ENCODE peak calls at places on chromosomes 6 and 20, in nine cellular contexts. One of them, this sample, is unnamed.

GRCh38 chr6:105431226-105431625 is 28.3 kb upstream of the PREP start:
- DNase-seq in stimulated activated naive CD4-positive, alpha-beta T cell: no peak
- DNase-seq in foreskin fibroblast: peak
- DNase-seq in hypothalamus: no peak
- DNase-seq in ovary: no peak
- DNase-seq in dorsolateral prefrontal cortex: no peak
- DNase-seq in sciatic nerve: no peak
- DNase-seq in tibial artery: no peak
- DNase-seq in nephron progenitor cell: no peak
- DNase-seq in this sample: no peak

GRCh38 chr6:89239338-89239737 is 22.2 kb upstream of the GABRR1 start:
- DNase-seq in tibial artery: no peak
- DNase-seq in hypothalamus: no peak
- DNase-seq in dorsolateral prefrontal cortex: no peak
- DNase-seq in foreskin fibroblast: no peak
- DNase-seq in nephron progenitor cell: no peak
- DNase-seq in stimulated activated naive CD4-positive, alpha-beta T cell: no peak
- DNase-seq in sciatic nerve: no peak
- DNase-seq in ovary: no peak
- DNase-seq in this sample: no peak

GRCh38 chr20:3239026-3239866 is at the start of gene SLC4A11:
- DNase-seq in dorsolateral prefrontal cortex: no peak
- DNase-seq in foreskin fibroblast: peak
- DNase-seq in tibial artery: peak
- DNase-seq in nephron progenitor cell: peak
- DNase-seq in stimulated activated naive CD4-positive, alpha-beta T cell: peak
- DNase-seq in ovary: no peak
- DNase-seq in hypothalamus: no peak
- DNase-seq in sciatic nerve: no peak
- DNase-seq in this sample: peak

GRCh38 chr6:21767891-21768659 is 174.5 kb downstream of the SOX4 start:
- DNase-seq in foreskin fibroblast: peak
- DNase-seq in hypothalamus: no peak
- DNase-seq in sciatic nerve: no peak
- DNase-seq in dorsolateral prefrontal cortex: no peak
- DNase-seq in stimulated activated naive CD4-positive, alpha-beta T cell: no peak
- DNase-seq in ovary: no peak
- DNase-seq in nephron progenitor cell: no peak
- DNase-seq in tibial artery: no peak
- DNase-seq in this sample: no peak

GRCh38 chr20:37276494-37277252 is 12.8 kb upstream of the MANBAL start:
- DNase-seq in sciatic nerve: peak
- DNase-seq in tibial artery: peak
- DNase-seq in stimulated activated naive CD4-positive, alpha-beta T cell: no peak
- DNase-seq in foreskin fibroblast: peak
- DNase-seq in hypothalamus: no peak
- DNase-seq in dorsolateral prefrontal cortex: peak
- DNase-seq in nephron progenitor cell: no peak
- DNase-seq in ovary: peak
- DNase-seq in this sample: no peak

GRCh38 chr20:47792021-47792618 is 6.8 kb upstream of the SULF2 start:
- DNase-seq in foreskin fibroblast: peak
- DNase-seq in dorsolateral prefrontal cortex: no peak
- DNase-seq in tibial artery: peak
- DNase-seq in stimulated activated naive CD4-positive, alpha-beta T cell: no peak
- DNase-seq in hypothalamus: peak
- DNase-seq in ovary: peak
- DNase-seq in nephron progenitor cell: no peak
- DNase-seq in sciatic nerve: peak
- DNase-seq in this sample: no peak

GRCh38 chr6:39088331-39088730 is 26.7 kb downstream of the SAYSD1 start:
- DNase-seq in foreskin fibroblast: peak
- DNase-seq in hypothalamus: no peak
- DNase-seq in tibial artery: peak
- DNase-seq in sciatic nerve: no peak
- DNase-seq in stimulated activated naive CD4-positive, alpha-beta T cell: no peak
- DNase-seq in nephron progenitor cell: peak
- DNase-seq in ovary: no peak
- DNase-seq in dorsolateral prefrontal cortex: no peak
- DNase-seq in this sample: no peak

GRCh38 chr6:134169881-134170486 is 117.6 kb upstream of the SLC2A12 start:
- DNase-seq in dorsolateral prefrontal cortex: no peak
- DNase-seq in tibial artery: no peak
- DNase-seq in nephron progenitor cell: no peak
- DNase-seq in sciatic nerve: no peak
- DNase-seq in stimulated activated naive CD4-positive, alpha-beta T cell: no peak
- DNase-seq in ovary: peak
- DNase-seq in hypothalamus: no peak
- DNase-seq in foreskin fibroblast: peak
- DNase-seq in this sample: no peak

GRCh38 chr6:128000363-128000762 is 99.5 kb upstream of the THEMIS start:
- DNase-seq in stimulated activated naive CD4-positive, alpha-beta T cell: no peak
- DNase-seq in sciatic nerve: no peak
- DNase-seq in nephron progenitor cell: no peak
- DNase-seq in tibial artery: no peak
- DNase-seq in ovary: no peak
- DNase-seq in dorsolateral prefrontal cortex: no peak
- DNase-seq in foreskin fibroblast: no peak
- DNase-seq in hypothalamus: no peak
- DNase-seq in this sample: no peak

GRCh38 chr6:54805077-54805476 is 41.5 kb upstream of the FAM83B start:
- DNase-seq in hypothalamus: no peak
- DNase-seq in foreskin fibroblast: peak
- DNase-seq in stimulated activated naive CD4-positive, alpha-beta T cell: no peak
- DNase-seq in dorsolateral prefrontal cortex: no peak
- DNase-seq in tibial artery: no peak
- DNase-seq in sciatic nerve: no peak
- DNase-seq in ovary: no peak
- DNase-seq in nephron progenitor cell: no peak
- DNase-seq in this sample: no peak

GRCh38 chr6:111872521-111873177 is 603 bp downstream of the FYN start:
- DNase-seq in hypothalamus: peak
- DNase-seq in dorsolateral prefrontal cortex: no peak
- DNase-seq in tibial artery: peak
- DNase-seq in stimulated activated naive CD4-positive, alpha-beta T cell: peak
- DNase-seq in foreskin fibroblast: peak
- DNase-seq in nephron progenitor cell: peak
- DNase-seq in ovary: peak
- DNase-seq in sciatic nerve: peak
- DNase-seq in this sample: peak

GRCh38 chr6:29483186-29483585 is 4.6 kb downstream of the MAS1L start:
- DNase-seq in sciatic nerve: no peak
- DNase-seq in tibial artery: no peak
- DNase-seq in dorsolateral prefrontal cortex: no peak
- DNase-seq in stimulated activated naive CD4-positive, alpha-beta T cell: no peak
- DNase-seq in nephron progenitor cell: no peak
- DNase-seq in hypothalamus: no peak
- DNase-seq in ovary: no peak
- DNase-seq in foreskin fibroblast: no peak
- DNase-seq in this sample: no peak

GRCh38 chr6:168625602-168626001 is 184.6 kb downstream of the SMOC2 start:
- DNase-seq in dorsolateral prefrontal cortex: no peak
- DNase-seq in hypothalamus: no peak
- DNase-seq in tibial artery: no peak
- DNase-seq in nephron progenitor cell: peak
- DNase-seq in sciatic nerve: no peak
- DNase-seq in foreskin fibroblast: no peak
- DNase-seq in stimulated activated naive CD4-positive, alpha-beta T cell: no peak
- DNase-seq in ovary: no peak
- DNase-seq in this sample: no peak

GRCh38 chr20:61922936-61923335 is 142.7 kb downstream of the TAF4 start:
- DNase-seq in foreskin fibroblast: no peak
- DNase-seq in stimulated activated naive CD4-positive, alpha-beta T cell: no peak
- DNase-seq in hypothalamus: no peak
- DNase-seq in sciatic nerve: no peak
- DNase-seq in ovary: no peak
- DNase-seq in nephron progenitor cell: no peak
- DNase-seq in dorsolateral prefrontal cortex: no peak
- DNase-seq in tibial artery: no peak
- DNase-seq in this sample: no peak

GRCh38 chr6:138695193-138695592 is 78.4 kb upstream of the CCDC28A start:
- DNase-seq in ovary: no peak
- DNase-seq in nephron progenitor cell: no peak
- DNase-seq in foreskin fibroblast: peak
- DNase-seq in hypothalamus: no peak
- DNase-seq in dorsolateral prefrontal cortex: no peak
- DNase-seq in tibial artery: no peak
- DNase-seq in sciatic nerve: no peak
- DNase-seq in stimulated activated naive CD4-positive, alpha-beta T cell: no peak
- DNase-seq in this sample: no peak

GRCh38 chr20:17652411-17652810 is 29.6 kb downstream of the RRBP1 start:
- DNase-seq in stimulated activated naive CD4-positive, alpha-beta T cell: no peak
- DNase-seq in tibial artery: peak
- DNase-seq in sciatic nerve: peak
- DNase-seq in dorsolateral prefrontal cortex: no peak
- DNase-seq in nephron progenitor cell: no peak
- DNase-seq in foreskin fibroblast: no peak
- DNase-seq in hypothalamus: no peak
- DNase-seq in ovary: peak
- DNase-seq in this sample: peak

GRCh38 chr6:85484941-85485340 is 35.1 kb downstream of the NT5E start:
- DNase-seq in ovary: no peak
- DNase-seq in hypothalamus: no peak
- DNase-seq in sciatic nerve: no peak
- DNase-seq in stimulated activated naive CD4-positive, alpha-beta T cell: no peak
- DNase-seq in tibial artery: no peak
- DNase-seq in nephron progenitor cell: no peak
- DNase-seq in foreskin fibroblast: no peak
- DNase-seq in dorsolateral prefrontal cortex: no peak
- DNase-seq in this sample: no peak

GRCh38 chr6:30890646-30891449 is 6.5 kb downstream of the DDR1 start:
- DNase-seq in hypothalamus: no peak
- DNase-seq in foreskin fibroblast: no peak
- DNase-seq in nephron progenitor cell: no peak
- DNase-seq in ovary: no peak
- DNase-seq in dorsolateral prefrontal cortex: no peak
- DNase-seq in tibial artery: no peak
- DNase-seq in stimulated activated naive CD4-positive, alpha-beta T cell: no peak
- DNase-seq in sciatic nerve: peak
- DNase-seq in this sample: peak

GRCh38 chr20:46803446-46804020 is 91.1 kb upstream of the EYA2 start:
- DNase-seq in sciatic nerve: no peak
- DNase-seq in dorsolateral prefrontal cortex: no peak
- DNase-seq in foreskin fibroblast: no peak
- DNase-seq in hypothalamus: no peak
- DNase-seq in stimulated activated naive CD4-positive, alpha-beta T cell: no peak
- DNase-seq in nephron progenitor cell: no peak
- DNase-seq in ovary: no peak
- DNase-seq in tibial artery: peak
- DNase-seq in this sample: peak

GRCh38 chr6:161056451-161056850 is 64.9 kb downstream of the MAP3K4 start:
- DNase-seq in stimulated activated naive CD4-positive, alpha-beta T cell: no peak
- DNase-seq in ovary: no peak
- DNase-seq in nephron progenitor cell: no peak
- DNase-seq in dorsolateral prefrontal cortex: no peak
- DNase-seq in hypothalamus: no peak
- DNase-seq in sciatic nerve: no peak
- DNase-seq in foreskin fibroblast: no peak
- DNase-seq in tibial artery: no peak
- DNase-seq in this sample: no peak

GRCh38 chr6:32432050-32432450 is 7.6 kb upstream of the HLA-DRA start:
- DNase-seq in hypothalamus: no peak
- DNase-seq in dorsolateral prefrontal cortex: no peak
- DNase-seq in foreskin fibroblast: peak
- DNase-seq in nephron progenitor cell: no peak
- DNase-seq in stimulated activated naive CD4-positive, alpha-beta T cell: no peak
- DNase-seq in tibial artery: no peak
- DNase-seq in sciatic nerve: no peak
- DNase-seq in ovary: no peak
- DNase-seq in this sample: no peak

GRCh38 chr20:24614341-24614740 is 144.9 kb downstream of the SYNDIG1 start:
- DNase-seq in ovary: no peak
- DNase-seq in tibial artery: no peak
- DNase-seq in stimulated activated naive CD4-positive, alpha-beta T cell: no peak
- DNase-seq in sciatic nerve: no peak
- DNase-seq in nephron progenitor cell: no peak
- DNase-seq in foreskin fibroblast: no peak
- DNase-seq in dorsolateral prefrontal cortex: no peak
- DNase-seq in hypothalamus: no peak
- DNase-seq in this sample: no peak

GRCh38 chr6:5894357-5894756 is 112.4 kb downstream of the NRN1 start:
- DNase-seq in hypothalamus: no peak
- DNase-seq in foreskin fibroblast: no peak
- DNase-seq in dorsolateral prefrontal cortex: no peak
- DNase-seq in nephron progenitor cell: no peak
- DNase-seq in tibial artery: no peak
- DNase-seq in stimulated activated naive CD4-positive, alpha-beta T cell: no peak
- DNase-seq in sciatic nerve: no peak
- DNase-seq in ovary: no peak
- DNase-seq in this sample: no peak

GRCh38 chr6:136524936-136525413 is 25.2 kb downstream of the MAP7 start:
- DNase-seq in tibial artery: no peak
- DNase-seq in dorsolateral prefrontal cortex: peak
- DNase-seq in stimulated activated naive CD4-positive, alpha-beta T cell: no peak
- DNase-seq in foreskin fibroblast: no peak
- DNase-seq in sciatic nerve: no peak
- DNase-seq in nephron progenitor cell: no peak
- DNase-seq in ovary: no peak
- DNase-seq in hypothalamus: no peak
- DNase-seq in this sample: no peak

GRCh38 chr20:36760647-36761046 is 12.9 kb downstream of the DSN1 start:
- DNase-seq in ovary: no peak
- DNase-seq in hypothalamus: no peak
- DNase-seq in foreskin fibroblast: peak
- DNase-seq in nephron progenitor cell: no peak
- DNase-seq in sciatic nerve: no peak
- DNase-seq in dorsolateral prefrontal cortex: no peak
- DNase-seq in stimulated activated naive CD4-positive, alpha-beta T cell: no peak
- DNase-seq in tibial artery: no peak
- DNase-seq in this sample: no peak

GRCh38 chr6:46909371-46909770 is 12.4 kb downstream of the ADGRF5 start:
- DNase-seq in dorsolateral prefrontal cortex: no peak
- DNase-seq in tibial artery: no peak
- DNase-seq in hypothalamus: no peak
- DNase-seq in nephron progenitor cell: no peak
- DNase-seq in stimulated activated naive CD4-positive, alpha-beta T cell: no peak
- DNase-seq in ovary: no peak
- DNase-seq in foreskin fibroblast: no peak
- DNase-seq in sciatic nerve: no peak
- DNase-seq in this sample: no peak

GRCh38 chr20:48787861-48788375 is 39.9 kb downstream of the PREX1 start:
- DNase-seq in nephron progenitor cell: no peak
- DNase-seq in dorsolateral prefrontal cortex: no peak
- DNase-seq in ovary: no peak
- DNase-seq in stimulated activated naive CD4-positive, alpha-beta T cell: no peak
- DNase-seq in hypothalamus: no peak
- DNase-seq in tibial artery: no peak
- DNase-seq in foreskin fibroblast: peak
- DNase-seq in sciatic nerve: no peak
- DNase-seq in this sample: no peak

GRCh38 chr6:46265373-46265772 is 94.6 kb upstream of the ENPP5 start:
- DNase-seq in sciatic nerve: no peak
- DNase-seq in nephron progenitor cell: no peak
- DNase-seq in ovary: no peak
- DNase-seq in stimulated activated naive CD4-positive, alpha-beta T cell: no peak
- DNase-seq in hypothalamus: no peak
- DNase-seq in tibial artery: no peak
- DNase-seq in foreskin fibroblast: no peak
- DNase-seq in dorsolateral prefrontal cortex: no peak
- DNase-seq in this sample: no peak

GRCh38 chr6:119313937-119314893 is 35.3 kb downstream of the MAN1A1 start:
- DNase-seq in nephron progenitor cell: no peak
- DNase-seq in sciatic nerve: no peak
- DNase-seq in ovary: no peak
- DNase-seq in stimulated activated naive CD4-positive, alpha-beta T cell: no peak
- DNase-seq in foreskin fibroblast: no peak
- DNase-seq in dorsolateral prefrontal cortex: no peak
- DNase-seq in tibial artery: no peak
- DNase-seq in hypothalamus: no peak
- DNase-seq in this sample: no peak

GRCh38 chr6:122696079-122696478 is 83.4 kb upstream of the FABP7 start:
- DNase-seq in tibial artery: no peak
- DNase-seq in ovary: no peak
- DNase-seq in stimulated activated naive CD4-positive, alpha-beta T cell: no peak
- DNase-seq in foreskin fibroblast: peak
- DNase-seq in nephron progenitor cell: no peak
- DNase-seq in dorsolateral prefrontal cortex: no peak
- DNase-seq in sciatic nerve: no peak
- DNase-seq in hypothalamus: no peak
- DNase-seq in this sample: no peak

GRCh38 chr6:128516514-128516898 is 3.9 kb downstream of the PTPRK start:
- DNase-seq in foreskin fibroblast: peak
- DNase-seq in stimulated activated naive CD4-positive, alpha-beta T cell: no peak
- DNase-seq in sciatic nerve: no peak
- DNase-seq in nephron progenitor cell: no peak
- DNase-seq in hypothalamus: no peak
- DNase-seq in dorsolateral prefrontal cortex: no peak
- DNase-seq in ovary: no peak
- DNase-seq in tibial artery: no peak
- DNase-seq in this sample: no peak

This sample was measured in cardiac septum.